ENCODE peak calls at places on chromosomes 7 and 10, in nine cellular contexts. F, H, L, J, E, W, N, Q and O are unnamed samples.

GRCh38 chr7:70681847-70682350 is 450.0 kb upstream of the GALNT17 start:
- DNase-seq in L (no peak), W (no peak), F (no peak), E (no peak), Q (no peak), N (no peak), H (no peak), J (no peak), O (no peak)

GRCh38 chr10:62087341-62087740 is 181.3 kb downstream of the RTKN2 start:
- DNase-seq in J (no peak), Q (no peak), L (no peak), E (no peak), N (no peak), H (no peak), F (no peak), W (no peak), O (no peak)

GRCh38 chr7:137454169-137455166 is 110.9 kb upstream of the PTN start:
- DNase-seq in H (no peak), W (peak; percentile 93), N (no peak), L (peak; percentile 25), F (peak; percentile 69), E (no peak), Q (peak; percentile 13), J (no peak), O (no peak)

GRCh38 chr10:130039141-130039540 is 71.5 kb downstream of the C10orf143 start:
- DNase-seq in N (no peak), H (peak; percentile 27), Q (no peak), J (no peak), W (no peak), L (no peak), E (no peak), F (no peak), O (no peak)

GRCh38 chr10:131773989-131774343 is 126.8 kb upstream of the PPP2R2D start:
- DNase-seq in F (no peak), J (no peak), E (no peak), Q (no peak), H (no peak), L (no peak), W (no peak), N (no peak), O (no peak)

GRCh38 chr10:3701490-3701889 is 83.5 kb downstream of the KLF6 start:
- DNase-seq in N (no peak), F (no peak), E (no peak), Q (no peak), J (no peak), L (no peak), H (no peak), W (no peak), O (no peak)

GRCh38 chr10:3095373-3096139 is 28.2 kb downstream of the PFKP start:
- DNase-seq in W (peak; percentile 100), J (no peak), L (no peak), E (no peak), H (no peak), N (peak; percentile 96), Q (peak; percentile 87), F (peak; percentile 99), O (no peak)

GRCh38 chr7:154383045-154383444 is 330.8 kb downstream of the DPP6 start:
- DNase-seq in L (no peak), W (no peak), Q (no peak), N (no peak), F (no peak), J (no peak), E (no peak), H (no peak), O (no peak)

GRCh38 chr10:91838199-91838598 is 40.0 kb downstream of the TNKS2 start:
- DNase-seq in H (no peak), J (no peak), N (no peak), Q (no peak), W (no peak), L (no peak), E (no peak), F (no peak), O (no peak)

GRCh38 chr10:78952686-78953085 is 116.1 kb upstream of the ZMIZ1 start:
- DNase-seq in J (no peak), W (no peak), N (peak; percentile 85), F (peak; percentile 86), Q (no peak), L (peak; percentile 75), H (no peak), E (no peak), O (no peak)
- TF ChIP-seq CTCF in J (no peak), W (no peak), N (peak; percentile 40), F (peak; percentile 63), Q (no peak), L (no peak), H (no peak), E (no peak), O (no peak)

DNA sequence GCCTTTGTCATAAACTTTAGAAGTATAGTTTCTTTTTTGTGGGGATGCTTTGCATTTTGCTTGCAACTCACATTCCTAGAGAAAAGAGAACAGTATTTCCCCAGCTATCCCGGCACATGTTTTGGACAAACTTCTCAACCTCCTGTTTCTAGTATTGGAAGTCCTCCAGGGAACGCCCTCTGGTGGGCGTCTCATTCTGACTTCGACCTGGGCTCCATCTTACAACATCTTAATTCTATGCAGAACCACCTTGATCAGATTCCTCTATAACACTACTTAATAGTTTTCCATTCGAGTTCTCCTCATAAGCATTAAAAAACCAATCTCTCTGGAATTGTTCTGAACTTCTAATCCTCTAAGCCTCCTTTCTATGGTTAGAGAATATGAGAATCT is 139.5 kb upstream of the FZD8 start:
- DNase-seq in F (no peak), H (peak; percentile 58), W (no peak), Q (no peak), E (peak; percentile 60), J (no peak), N (no peak), L (no peak), O (no peak)
- TF ChIP-seq CTCF in F (peak; percentile 41), H (peak; percentile 35), W (peak; percentile 11), Q (no peak), E (no peak), J (peak; percentile 53), N (peak; percentile 8), L (no peak), O (no peak)

DNA sequence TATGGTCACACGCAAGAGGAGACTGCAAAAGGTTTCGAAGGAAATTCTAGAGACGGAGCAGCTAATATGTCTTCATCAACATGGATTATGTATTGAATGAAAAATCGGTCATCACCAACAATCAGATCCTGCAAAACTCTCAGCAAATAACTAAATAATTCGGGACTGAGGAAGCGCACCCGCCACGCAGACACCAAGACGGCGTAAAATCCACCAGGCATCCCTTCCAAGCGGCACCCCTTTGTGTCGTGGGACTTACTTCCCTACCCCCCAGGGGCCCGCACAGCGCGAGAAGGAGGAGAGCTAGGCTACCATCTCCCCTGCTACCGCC is 749 bp downstream of the ARL3 start:
- DNase-seq in Q (no peak), E (no peak), H (no peak), F (no peak), N (no peak), L (no peak), W (peak; percentile 19), J (no peak), O (no peak)
- TF ChIP-seq CTCF in Q (peak; percentile 27), E (no peak), H (peak; percentile 60), F (no peak), N (no peak), L (no peak), W (no peak), J (no peak), O (no peak)

GRCh38 chr10:117454502-117454901 is 79.3 kb upstream of the PDZD8 start:
- DNase-seq in L (no peak), Q (no peak), E (no peak), H (no peak), J (no peak), W (no peak), N (no peak), F (no peak), O (no peak)

GRCh38 chr10:117448840-117449239 is 73.6 kb upstream of the PDZD8 start:
- DNase-seq in H (no peak), N (no peak), L (no peak), Q (no peak), J (no peak), F (no peak), W (no peak), E (no peak), O (no peak)

GRCh38 chr10:117450940-117451339 is 75.7 kb upstream of the PDZD8 start:
- DNase-seq in L (no peak), Q (no peak), E (no peak), N (no peak), J (no peak), F (no peak), W (no peak), H (no peak), O (no peak)

GRCh38 chr10:117445992-117446391 is 70.8 kb upstream of the PDZD8 start:
- DNase-seq in E (no peak), H (no peak), J (no peak), N (no peak), Q (no peak), W (no peak), L (no peak), F (no peak), O (no peak)

DNA sequence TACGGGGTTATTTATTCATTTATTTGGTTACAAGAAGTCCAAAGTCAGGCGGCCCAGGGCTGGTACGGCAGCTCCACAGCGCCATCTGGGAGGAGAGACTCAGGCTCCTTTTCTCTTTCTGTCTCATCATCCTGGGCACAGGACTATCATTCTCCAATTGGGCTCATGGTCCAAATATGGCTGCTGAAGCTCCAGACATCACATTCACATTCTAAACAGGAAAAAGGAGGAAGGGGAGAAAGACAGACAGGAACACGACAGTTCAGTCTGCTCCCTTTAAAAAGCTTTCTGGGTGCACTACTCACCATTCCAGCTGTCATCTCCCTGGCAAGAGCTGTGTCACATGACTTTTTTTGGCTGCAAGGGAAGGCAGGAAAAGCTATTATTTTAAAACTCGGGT is 74.4 kb upstream of the PDZD8 start:
- DNase-seq in L (no peak), H (peak; percentile 59), J (no peak), F (no peak), N (no peak), W (no peak), E (peak; percentile 38), Q (no peak), O (no peak)
- TF ChIP-seq CTCF in L (no peak), H (peak; percentile 42), J (no peak), F (peak; percentile 52), N (peak; percentile 38), W (peak; percentile 30), E (no peak), Q (no peak), O (no peak)

DNA sequence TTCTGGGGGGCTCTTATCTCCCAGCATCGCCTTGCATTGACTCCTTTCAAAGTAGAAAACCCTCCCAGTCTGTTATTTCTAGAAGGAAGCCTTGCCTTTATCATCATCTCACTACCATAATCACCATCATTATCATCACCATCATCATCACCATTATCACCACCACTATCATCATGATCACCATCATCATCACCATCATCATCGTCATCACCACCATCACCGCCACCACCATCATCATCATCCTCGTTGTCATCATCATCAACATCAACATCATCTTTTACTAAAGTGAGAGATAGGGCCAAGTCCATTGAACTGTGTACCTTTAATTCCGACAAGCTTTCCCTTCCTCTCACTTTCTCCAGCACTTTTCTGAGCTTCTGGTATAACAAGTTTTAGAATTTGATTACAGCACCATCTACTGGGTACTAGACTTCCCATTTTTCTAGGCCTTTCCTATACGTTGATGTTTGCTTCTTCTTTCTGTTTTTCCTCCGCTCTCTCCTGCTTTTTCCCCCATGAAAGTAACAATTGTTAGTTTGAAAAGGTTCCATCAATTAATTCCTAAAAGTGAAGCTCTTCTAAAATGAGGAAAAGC is 226.4 kb downstream of the BUB3 start:
- DNase-seq in N (no peak), F (no peak), J (no peak), L (no peak), H (no peak), W (no peak), E (no peak), Q (peak; percentile 32), O (no peak)
- TF ChIP-seq CTCF in N (peak; percentile 39), F (peak; percentile 36), J (peak; percentile 48), L (no peak), H (no peak), W (peak; percentile 22), E (no peak), Q (no peak), O (no peak)

GRCh38 chr10:13809447-13809846 is 222.7 kb downstream of the PRPF18 start:
- DNase-seq in E (peak; percentile 81), L (no peak), Q (no peak), F (no peak), N (no peak), J (peak; percentile 20), H (peak; percentile 80), W (no peak), O (no peak)
- TF ChIP-seq CTCF in E (no peak), L (no peak), Q (no peak), F (no peak), N (no peak), J (no peak), H (no peak), W (no peak), O (no peak)